ENCODE peak calls at places on chromosomes 6 and 20, in seven cellular contexts. U, H, O, N, G, K and S are unnamed samples.

GRCh38 chr6:7881765-7882500 is 28.7 kb downstream of the TXNDC5 start:
- DNase-seq in G (no peak), N (no peak), U (no peak), K (no peak), O (no peak), H (no peak), S (no peak)

GRCh38 chr6:159759645-159760044 is 2.2 kb upstream of the ACAT2 start:
- DNase-seq in G (no peak), N (no peak), H (no peak), O (no peak), U (no peak), K (no peak), S (no peak)

GRCh38 chr6:90887764-90888163 is 300.9 kb upstream of the MAP3K7 start:
- DNase-seq in K (no peak), O (no peak), U (no peak), N (no peak), G (no peak), H (no peak), S (no peak)

GRCh38 chr20:36866681-36867485 is 9.1 kb upstream of the TLDC2 start:
- DNase-seq in G (no peak), U (no peak), N (no peak), H (no peak), K (no peak), O (no peak), S (peak; percentile 49)

GRCh38 chr20:796916-797315 is 28.6 kb upstream of the SLC52A3 start:
- DNase-seq in N (no peak), K (no peak), H (no peak), O (no peak), G (no peak), U (no peak), S (no peak)

GRCh38 chr20:33685328-33686007 is 717 bp downstream of the E2F1 start:
- DNase-seq in N (no peak), U (peak; percentile 62), O (peak; percentile 46), G (no peak), K (peak; percentile 80), H (no peak), S (no peak)

GRCh38 chr6:25173951-25174474 is 105.2 kb upstream of the CARMIL1 start:
- DNase-seq in K (no peak), U (no peak), G (peak; percentile 94), O (no peak), H (peak; percentile 91), N (no peak), S (peak; percentile 94)

GRCh38 chr6:14799928-14800327 is 445.9 kb upstream of the JARID2 start:
- DNase-seq in H (peak; percentile 42), U (peak; percentile 34), K (peak; percentile 51), O (peak; percentile 85), N (no peak), G (peak; percentile 94), S (peak; percentile 78)

GRCh38 chr20:1269850-1270249 is 3.8 kb downstream of the SNPH start:
- DNase-seq in H (no peak), U (no peak), K (no peak), O (no peak), G (no peak), N (no peak), S (no peak)

GRCh38 chr20:47311211-47311610 is 45.3 kb downstream of the ZMYND8 start:
- DNase-seq in K (no peak), U (no peak), O (no peak), H (no peak), N (no peak), G (no peak), S (no peak)

GRCh38 chr6:49576618-49577017 is 26.1 kb downstream of the C6orf141 start:
- DNase-seq in O (no peak), H (no peak), N (no peak), G (no peak), K (no peak), U (no peak), S (no peak)

GRCh38 chr20:8131598-8132014 is 460 bp upstream of the PLCB1 start:
- DNase-seq in N (no peak), O (no peak), H (no peak), K (no peak), G (peak; percentile 69), U (no peak), S (no peak)

GRCh38 chr20:62120990-62121775 is 1.1 kb upstream of the LSM14B start:
- DNase-seq in G (no peak), O (no peak), H (no peak), K (no peak), U (no peak), N (peak; percentile 74), S (no peak)

GRCh38 chr20:49699200-49699992 is 14.3 kb downstream of the B4GALT5 start:
- DNase-seq in O (no peak), U (no peak), G (peak; percentile 62), K (no peak), N (no peak), H (no peak), S (no peak)

GRCh38 chr6:131995924-131996323 is 44.8 kb upstream of the CCN2 start:
- DNase-seq in U (no peak), H (peak; percentile 55), O (no peak), K (peak; percentile 0), N (no peak), G (peak; percentile 67), S (peak; percentile 82)

GRCh38 chr6:7107578-7108195 is at the start of gene RREB1:
- DNase-seq in U (no peak), O (peak; percentile 75), K (peak; percentile 75), H (no peak), N (peak; percentile 77), G (peak; percentile 77), S (peak; percentile 63)

GRCh38 chr20:46699651-46700359 is 9.6 kb upstream of the SLC2A10 start:
- DNase-seq in G (peak; percentile 72), U (no peak), N (no peak), O (no peak), H (no peak), K (no peak), S (no peak)

GRCh38 chr6:1611572-1612385 is 2.1 kb downstream of the FOXC1 start:
- DNase-seq in G (peak; percentile 50), N (no peak), H (no peak), O (no peak), U (no peak), K (no peak), S (no peak)

GRCh38 chr6:6412221-6412620 is 91.8 kb upstream of the F13A1 start:
- DNase-seq in H (no peak), O (no peak), G (no peak), K (no peak), N (no peak), U (no peak), S (no peak)

GRCh38 chr6:37365791-37366190 is 12.0 kb downstream of the RNF8 start:
- DNase-seq in O (no peak), H (no peak), K (peak; percentile 37), G (peak; percentile 65), U (no peak), N (no peak), S (peak; percentile 26)

GRCh38 chr20:11376998-11377397 is 540.7 kb upstream of the BTBD3 start:
- DNase-seq in O (no peak), G (no peak), U (no peak), H (peak; percentile 39), N (no peak), K (no peak), S (peak; percentile 94)

GRCh38 chr20:63690898-63691710 is 5.3 kb upstream of the TNFRSF6B start:
- DNase-seq in N (peak; percentile 64), K (peak; percentile 51), O (peak; percentile 48), U (no peak), G (no peak), H (no peak), S (no peak)

GRCh38 chr6:22448311-22448711 is 121.1 kb upstream of the HDGFL1 start:
- DNase-seq in U (no peak), O (no peak), K (no peak), H (peak; percentile 38), N (no peak), G (peak; percentile 74), S (peak; percentile 74)

GRCh38 chr20:39036011-39036410 is 73.9 kb downstream of the DHX35 start:
- DNase-seq in H (peak; percentile 21), N (no peak), U (no peak), O (no peak), K (no peak), G (no peak), S (peak; percentile 34)

GRCh38 chr6:84582997-84583396 is 181.4 kb downstream of the TBX18 start:
- DNase-seq in N (no peak), O (no peak), K (no peak), G (peak; percentile 16), U (no peak), H (no peak), S (peak; percentile 29)

GRCh38 chr20:59604770-59605665 is 678 bp downstream of the PHACTR3 start:
- DNase-seq in O (no peak), K (peak; percentile 84), G (no peak), H (no peak), U (no peak), N (no peak), S (no peak)

GRCh38 chr6:3718407-3718806 is 33.1 kb downstream of the PXDC1 start:
- DNase-seq in H (no peak), N (no peak), O (no peak), U (no peak), G (no peak), K (no peak), S (no peak)
- H3K4me3 ChIP-seq in H (no peak overlapping the region), N (no peak overlapping the region), O (no peak overlapping the region), U (no peak overlapping the region), G (no peak overlapping the region), K (no peak overlapping the region), S (no peak overlapping the region)

GRCh38 chr20:21235713-21236445 is 67.3 kb upstream of the XRN2 start:
- DNase-seq in K (peak; percentile 65), G (peak; percentile 79), H (peak; percentile 32), U (no peak), O (peak; percentile 42), N (peak; percentile 71), S (peak; percentile 74)
- TF ChIP-seq CTCF in K (peak; percentile 92), G (peak; percentile 78), H (peak; percentile 77), U (peak; percentile 74), O (no peak), N (peak; percentile 77), S (peak; percentile 96)

GRCh38 chr6:36113049-36113448 is 17.3 kb upstream of the MAPK13 start:
- DNase-seq in G (no peak), H (no peak), U (no peak), O (no peak), N (no peak), K (no peak), S (no peak)
- H3K4me3 ChIP-seq in G (no peak overlapping the region), H (no peak overlapping the region), U (no peak overlapping the region), O (no peak overlapping the region), N (no peak overlapping the region), K (no peak overlapping the region), S (no peak overlapping the region)

GRCh38 chr6:39302669-39303424 is 11.4 kb downstream of the KCNK17 start:
- DNase-seq in G (peak; percentile 71), H (peak; percentile 2), U (peak; percentile 39), K (peak; percentile 92), N (peak; percentile 91), O (peak; percentile 83), S (peak; percentile 43)

GRCh38 chr6:39304951-39305350 is 9.3 kb downstream of the KCNK17 start:
- DNase-seq in U (no peak), H (no peak), K (no peak), G (no peak), O (no peak), N (no peak), S (no peak)

GRCh38 chr6:39301606-39302005 is 12.6 kb downstream of the KCNK17 start:
- DNase-seq in N (no peak), O (no peak), H (no peak), G (no peak), K (no peak), U (no peak), S (no peak)

GRCh38 chr6:39302011-39302410 is 12.2 kb downstream of the KCNK17 start:
- DNase-seq in O (no peak), K (no peak), G (no peak), H (no peak), U (no peak), N (no peak), S (no peak)

GRCh38 chr6:39303425-39304153 is 10.6 kb downstream of the KCNK17 start:
- DNase-seq in H (no peak), K (no peak), O (no peak), U (no peak), N (no peak), G (no peak), S (no peak)
- TF ChIP-seq CTCF in H (no peak), K (peak; percentile 29), O (no peak), U (no peak), N (peak; percentile 4), G (no peak), S (no peak)